ENCODE peak calls at places on chromosomes 6 and 20, in five cellular contexts. J is stimulated activated CD4-positive, alpha-beta T cell treated with anti-CD3 and anti-CD28 coated beads, Interleukin-1b, Interleukin-23, amount 100 ng/mL, for 24 hours; Z is KG1; G is NCI-H2081; L is brain microvascular endothelial cell. X is an unnamed sample.

GRCh38 chr20:3563548-3564177 is 92.8 kb downstream of the ATRN start:
- DNase-seq in J (no peak), Z (peak; percentile 42), G (peak; percentile 35), L (peak; percentile 58), X (no peak)

GRCh38 chr6:48564036-48564820 is 453.2 kb upstream of the PTCHD4 start:
- DNase-seq in J (no peak), Z (no peak), G (no peak), L (no peak), X (no peak)

GRCh38 chr6:32882879-32883250 is 28.9 kb downstream of the PSMB9 start:
- DNase-seq in J (no peak), Z (no peak), G (no peak), L (peak; percentile 72), X (no peak)

GRCh38 chr6:43052842-43053544 is 658 bp downstream of the CUL7 start:
- DNase-seq in J (no peak), Z (no peak), G (no peak), L (peak; percentile 12), X (no peak)

GRCh38 chr20:14203657-14204056 is 133.8 kb downstream of the FLRT3 start:
- DNase-seq in J (no peak), Z (no peak), G (no peak), L (no peak), X (no peak)

GRCh38 chr6:43188426-43188825 is 6.4 kb downstream of the CUL9 start:
- DNase-seq in J (no peak), Z (no peak), G (no peak), L (no peak), X (no peak)

GRCh38 chr20:37327748-37328147 is 18.2 kb upstream of the SRC start:
- DNase-seq in J (no peak), Z (no peak), G (no peak), L (no peak), X (no peak)

GRCh38 chr20:52984451-52984810 is 12.3 kb downstream of the TSHZ2 start:
- DNase-seq in J (no peak), Z (no peak), G (no peak), L (no peak), X (no peak)

GRCh38 chr20:53513168-53513488 is 80.5 kb downstream of the ZNF217 start:
- DNase-seq in J (no peak), Z (no peak), G (no peak), L (no peak), X (no peak)

GRCh38 chr6:115441671-115442070 is 619.0 kb downstream of the FRK start:
- DNase-seq in J (no peak), Z (no peak), G (no peak), L (no peak), X (no peak)

GRCh38 chr20:24157213-24157612 is 168.6 kb upstream of the GGTLC1 start:
- DNase-seq in J (no peak), Z (no peak), G (no peak), L (no peak), X (no peak)